ENCODE peak calls at places on chromosomes 6 and 20, in six cellular contexts. V is IMR-90, P is H9, C is neuronal stem cell, J is mesenchymal stem cell, H is H1. E is an unnamed sample.

GRCh38 chr6:33290459-33290858 is 1.1 kb downstream of the PFDN6 start:
- DNase-seq in V (no peak), P (no peak), C (no peak), J (no peak), H (no peak), E (no peak)

GRCh38 chr20:19314619-19315018 is 102.2 kb downstream of the SLC24A3 start:
- DNase-seq in V (no peak), P (no peak), C (no peak), J (no peak), H (no peak), E (peak; percentile 4)

GRCh38 chr20:44209691-44210421 is 715 bp downstream of the OSER1 start:
- DNase-seq in V (peak; percentile 35), P (no peak), C (peak; percentile 47), J (peak; percentile 64), H (no peak), E (peak; percentile 34)

GRCh38 chr20:32580194-32580593 is 4.9 kb downstream of the NOL4L start:
- DNase-seq in V (no peak), P (no peak), C (no peak), J (no peak), H (no peak), E (no peak)

GRCh38 chr6:148265058-148265457 is 77.6 kb upstream of the SASH1 start:
- DNase-seq in V (no peak), P (no peak), C (no peak), J (no peak), H (no peak), E (peak; percentile 64)

GRCh38 chr6:144294016-144294415 is 8.9 kb downstream of the UTRN start:
- DNase-seq in V (peak; percentile 90), P (no peak), C (no peak), J (peak; percentile 53), H (no peak), E (peak; percentile 11)

GRCh38 chr20:23928788-23929187 is 49.2 kb upstream of the CST5 start:
- DNase-seq in V (no peak), P (no peak), C (no peak), J (no peak), H (no peak), E (no peak)

GRCh38 chr6:11969092-11969491 is 43.0 kb upstream of the HIVEP1 start:
- DNase-seq in V (peak; percentile 54), P (no peak), C (no peak), J (peak; percentile 57), H (no peak), E (peak; percentile 82)

GRCh38 chr6:142728367-142728766 is 216.6 kb downstream of the HIVEP2 start:
- DNase-seq in V (no peak), P (no peak), C (no peak), J (no peak), H (no peak), E (peak; percentile 61)

GRCh38 chr6:21265264-21266044 is 328.1 kb upstream of the SOX4 start:
- DNase-seq in V (peak; percentile 5), P (no peak), C (no peak), J (no peak), H (no peak), E (no peak)

GRCh38 chr6:27161946-27162603 is 85.4 kb upstream of the PRSS16 start:
- DNase-seq in V (peak; percentile 81), P (no peak), C (no peak), J (peak; percentile 58), H (no peak), E (no peak)

GRCh38 chr6:141539617-141540016 is 593.1 kb upstream of the GJE1 start:
- DNase-seq in V (peak; percentile 49), P (no peak), C (no peak), J (no peak), H (no peak), E (no peak)

GRCh38 chr6:84078335-84078734 is 44.8 kb downstream of the MRAP2 start:
- DNase-seq in V (no peak), P (peak; percentile 64), C (no peak), J (no peak), H (no peak), E (no peak)

GRCh38 chr6:4607026-4607704 is 169.0 kb upstream of the CDYL start:
- DNase-seq in V (peak; percentile 89), P (no peak), C (no peak), J (peak; percentile 87), H (no peak), E (peak; percentile 77)

GRCh38 chr6:109073344-109074235 is 21.1 kb downstream of the SESN1 start:
- DNase-seq in V (peak; percentile 76), P (no peak), C (peak; percentile 70), J (peak; percentile 78), H (no peak), E (peak; percentile 47)

GRCh38 chr6:170596426-170596825 is 12.0 kb upstream of the PDCD2 start:
- DNase-seq in V (no peak), P (no peak), C (no peak), J (no peak), H (no peak), E (no peak)

GRCh38 chr6:150248300-150248699 is 105.5 kb downstream of the PPP1R14C start:
- DNase-seq in V (no peak), P (no peak), C (no peak), J (no peak), H (no peak), E (no peak)

GRCh38 chr6:27078734-27079357 is 168.7 kb upstream of the PRSS16 start:
- DNase-seq in V (peak; percentile 68), P (peak; percentile 82), C (peak; percentile 57), J (peak; percentile 73), H (peak; percentile 27), E (peak; percentile 42)

GRCh38 chr20:40422665-40423064 is 266.4 kb downstream of the MAFB start:
- DNase-seq in V (no peak), P (no peak), C (no peak), J (no peak), H (no peak), E (no peak)

GRCh38 chr20:46605181-46605580 is 46.1 kb downstream of the SLC13A3 start:
- DNase-seq in V (no peak), P (no peak), C (no peak), J (no peak), H (no peak), E (no peak)

GRCh38 chr20:62048821-62049291 is 16.8 kb downstream of the TAF4 start:
- DNase-seq in V (no peak), P (no peak), C (no peak), J (no peak), H (no peak), E (no peak)

GRCh38 chr6:44649365-44650025 is 262.0 kb downstream of the CDC5L start:
- DNase-seq in V (peak; percentile 61), P (no peak), C (no peak), J (no peak), H (no peak), E (no peak)
- H3K14ac ChIP-seq in V (no peak overlapping the region), P (no peak overlapping the region), C (no peak overlapping the region), J (no peak overlapping the region), H (no peak overlapping the region), E (no peak overlapping the region)

GRCh38 chr20:54078296-54078695 is 7.9 kb upstream of the BCAS1 start:
- DNase-seq in V (no peak), P (no peak), C (no peak), J (no peak), H (no peak), E (no peak)
- H2AFZ ChIP-seq in V (no peak overlapping the region), P (no peak overlapping the region), C (peak overlapping the region; percentile 43), J (no peak overlapping the region), H (no peak overlapping the region), E (no peak overlapping the region)

DNA sequence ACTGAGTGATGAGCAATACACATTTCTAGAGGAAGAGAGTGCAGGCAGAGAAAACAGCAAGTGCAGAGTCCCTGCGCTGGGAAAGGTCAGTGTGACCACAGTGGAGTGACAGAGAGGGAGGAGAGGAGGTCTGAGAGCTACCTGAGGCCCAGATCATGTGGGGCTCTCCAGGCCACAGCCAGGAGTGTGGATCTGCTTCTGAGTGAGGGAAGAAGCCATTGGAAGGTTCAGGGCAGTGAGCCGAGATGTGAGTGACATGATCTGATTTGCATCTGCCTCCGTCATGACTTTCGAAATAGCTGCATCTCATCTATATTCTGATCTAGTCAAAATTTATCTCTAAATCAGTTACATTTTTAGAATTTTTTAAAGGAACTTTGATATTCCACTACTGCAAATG is 367.1 kb downstream of the PREX1 start:
- DNase-seq in V (no peak), P (no peak), C (no peak), J (no peak), H (no peak), E (peak; percentile 21)
- H4K8ac ChIP-seq in V (no peak overlapping the region), P (no peak overlapping the region), C (no peak overlapping the region), J (no peak overlapping the region), H (no peak overlapping the region), E (no peak overlapping the region)

DNA sequence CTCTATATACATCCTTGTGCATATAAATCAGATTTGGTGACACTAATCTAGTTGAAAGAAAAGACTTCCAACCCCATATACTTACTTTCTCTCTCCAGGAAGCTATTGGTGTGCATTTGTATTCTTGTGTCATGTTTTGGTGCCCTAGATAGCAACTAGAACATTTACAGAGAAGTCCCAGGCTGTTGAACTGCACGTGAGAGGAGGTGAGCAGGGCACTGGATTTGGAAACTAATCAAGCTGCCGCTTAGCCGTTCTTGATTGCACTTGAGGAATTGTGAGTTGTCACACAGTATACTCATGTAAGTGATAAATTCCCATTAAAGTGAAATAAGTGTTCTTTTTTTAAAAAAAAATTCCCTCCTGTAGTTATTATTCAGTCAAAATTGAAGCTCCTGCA is 7.6 kb downstream of the WRNIP1 start:
- DNase-seq in V (no peak), P (no peak), C (no peak), J (no peak), H (no peak), E (no peak)
- H3K14ac ChIP-seq in V (no peak overlapping the region), P (no peak overlapping the region), C (no peak overlapping the region), J (no peak overlapping the region), H (no peak overlapping the region), E (no peak overlapping the region)

GRCh38 chr6:30818426-30818841 is 65.9 kb upstream of the DDR1 start:
- DNase-seq in V (peak; percentile 92), P (no peak), C (no peak), J (peak; percentile 93), H (no peak), E (peak; percentile 93)
- H2AFZ ChIP-seq in V (peak overlapping the region; percentile 26), P (no peak overlapping the region), C (peak overlapping the region; percentile 76), J (no peak overlapping the region), H (no peak overlapping the region), E (no peak overlapping the region)